ENCODE peak calls at places on chromosomes 1 and 21, in six cellular contexts. One of them, this sample, is unnamed.

GRCh38 chr1:79188371-79188770 is 181.8 kb upstream of the ADGRL4 start:
- DNase-seq in mesenchymal stem cell: peak; percentile 59
- DNase-seq in H9: no peak
- DNase-seq in IMR-90: peak; percentile 65
- DNase-seq in neuronal stem cell: no peak
- DNase-seq in H1: no peak
- DNase-seq in this sample: no peak

GRCh38 chr1:60108223-60108622 is 34.7 kb upstream of the C1orf87 start:
- DNase-seq in neuronal stem cell: no peak
- DNase-seq in H9: no peak
- DNase-seq in IMR-90: no peak
- DNase-seq in mesenchymal stem cell: peak; percentile 1
- DNase-seq in H1: no peak
- DNase-seq in this sample: no peak

GRCh38 chr1:225750420-225750819 is 27.2 kb upstream of the SRP9 start:
- DNase-seq in neuronal stem cell: no peak
- DNase-seq in H9: no peak
- DNase-seq in H1: no peak
- DNase-seq in mesenchymal stem cell: no peak
- DNase-seq in IMR-90: no peak
- DNase-seq in this sample: no peak

GRCh38 chr1:172637522-172637921 is 21.4 kb upstream of the FASLG start:
- DNase-seq in H1: no peak
- DNase-seq in neuronal stem cell: no peak
- DNase-seq in H9: no peak
- DNase-seq in mesenchymal stem cell: peak; percentile 85
- DNase-seq in IMR-90: peak; percentile 94
- DNase-seq in this sample: peak; percentile 15

GRCh38 chr1:90996742-90997413 is 25.0 kb downstream of the ZNF644 start:
- DNase-seq in IMR-90: no peak
- DNase-seq in H9: no peak
- DNase-seq in H1: no peak
- DNase-seq in mesenchymal stem cell: no peak
- DNase-seq in neuronal stem cell: no peak
- DNase-seq in this sample: no peak

GRCh38 chr1:53736290-53736689 is 2.7 kb downstream of the GLIS1 start:
- DNase-seq in neuronal stem cell: no peak
- DNase-seq in mesenchymal stem cell: no peak
- DNase-seq in IMR-90: peak; percentile 78
- DNase-seq in H1: no peak
- DNase-seq in H9: no peak
- DNase-seq in this sample: no peak

GRCh38 chr1:87766737-87767136 is 438.1 kb downstream of the LMO4 start:
- DNase-seq in H9: no peak
- DNase-seq in H1: no peak
- DNase-seq in neuronal stem cell: no peak
- DNase-seq in IMR-90: peak; percentile 48
- DNase-seq in mesenchymal stem cell: peak; percentile 16
- DNase-seq in this sample: no peak

GRCh38 chr21:31198575-31198974 is 145.5 kb downstream of the TIAM1 start:
- DNase-seq in H1: no peak
- DNase-seq in IMR-90: peak; percentile 62
- DNase-seq in mesenchymal stem cell: peak; percentile 65
- DNase-seq in H9: no peak
- DNase-seq in neuronal stem cell: peak; percentile 37
- DNase-seq in this sample: peak; percentile 49

GRCh38 chr21:42593007-42593814 is 60.2 kb upstream of the PDE9A start:
- DNase-seq in H1: peak; percentile 34
- DNase-seq in H9: peak; percentile 87
- DNase-seq in IMR-90: peak; percentile 26
- DNase-seq in mesenchymal stem cell: peak; percentile 65
- DNase-seq in neuronal stem cell: peak; percentile 59
- DNase-seq in this sample: peak; percentile 83

GRCh38 chr1:98098473-98098872 is 177.6 kb upstream of the DPYD start:
- DNase-seq in IMR-90: no peak
- DNase-seq in H1: no peak
- DNase-seq in neuronal stem cell: no peak
- DNase-seq in mesenchymal stem cell: no peak
- DNase-seq in H9: no peak
- DNase-seq in this sample: no peak

GRCh38 chr1:171653796-171654704 is 1.6 kb upstream of the MYOC start:
- DNase-seq in H9: no peak
- DNase-seq in H1: no peak
- DNase-seq in mesenchymal stem cell: peak; percentile 8
- DNase-seq in IMR-90: peak; percentile 10
- DNase-seq in neuronal stem cell: no peak
- DNase-seq in this sample: no peak

GRCh38 chr21:28823464-28823863 is 169.2 kb downstream of the LTN1 start:
- DNase-seq in mesenchymal stem cell: no peak
- DNase-seq in IMR-90: no peak
- DNase-seq in H9: no peak
- DNase-seq in neuronal stem cell: no peak
- DNase-seq in H1: no peak
- DNase-seq in this sample: no peak

GRCh38 chr21:28828981-28829380 is 163.7 kb downstream of the LTN1 start:
- DNase-seq in H1: no peak
- DNase-seq in H9: no peak
- DNase-seq in neuronal stem cell: no peak
- DNase-seq in IMR-90: no peak
- DNase-seq in mesenchymal stem cell: no peak
- DNase-seq in this sample: no peak

GRCh38 chr21:28826569-28826968 is 166.1 kb downstream of the LTN1 start:
- DNase-seq in neuronal stem cell: no peak
- DNase-seq in mesenchymal stem cell: no peak
- DNase-seq in H9: no peak
- DNase-seq in IMR-90: no peak
- DNase-seq in H1: no peak
- DNase-seq in this sample: no peak

GRCh38 chr21:28822882-28823335 is 169.8 kb downstream of the LTN1 start:
- DNase-seq in mesenchymal stem cell: no peak
- DNase-seq in IMR-90: peak; percentile 21
- DNase-seq in neuronal stem cell: no peak
- DNase-seq in H9: no peak
- DNase-seq in H1: no peak
- DNase-seq in this sample: peak; percentile 33

GRCh38 chr21:28827422-28827821 is 165.3 kb downstream of the LTN1 start:
- DNase-seq in H1: no peak
- DNase-seq in neuronal stem cell: no peak
- DNase-seq in IMR-90: peak; percentile 46
- DNase-seq in mesenchymal stem cell: peak; percentile 77
- DNase-seq in H9: no peak
- DNase-seq in this sample: no peak
- H3K9ac ChIP-seq in H1: no peak overlapping the region
- H3K9ac ChIP-seq in neuronal stem cell: no peak overlapping the region
- H3K9ac ChIP-seq in IMR-90: no peak overlapping the region
- H3K9ac ChIP-seq in mesenchymal stem cell: no peak overlapping the region
- H3K9ac ChIP-seq in H9: no peak overlapping the region
- H3K9ac ChIP-seq in this sample: no peak overlapping the region

DNA sequence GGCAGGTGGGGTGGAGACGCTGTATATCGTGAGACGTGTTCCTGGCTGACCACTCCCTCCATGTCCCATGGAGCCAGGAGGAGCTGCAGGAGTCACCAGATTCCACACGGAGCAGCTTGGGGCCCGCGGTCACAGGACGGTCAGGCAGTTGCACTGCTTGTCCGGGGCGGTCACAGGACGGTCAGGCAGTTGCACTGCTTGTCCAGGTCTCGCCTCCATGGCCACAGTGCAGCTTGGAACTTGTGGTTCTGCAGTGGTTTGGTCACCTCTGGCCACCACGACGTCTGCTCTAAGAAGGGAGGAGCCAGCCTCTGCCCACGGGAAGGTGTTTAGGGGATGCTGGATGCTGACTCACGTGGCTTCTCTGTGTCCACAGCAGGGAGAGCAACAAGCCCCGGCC is 33.0 kb downstream of the SLX9 start:
- DNase-seq in H9: no peak
- DNase-seq in IMR-90: peak; percentile 64
- DNase-seq in mesenchymal stem cell: no peak
- DNase-seq in H1: no peak
- DNase-seq in neuronal stem cell: no peak
- DNase-seq in this sample: no peak
- H2BK15ac ChIP-seq in H9: no peak overlapping the region
- H2BK15ac ChIP-seq in IMR-90: no peak overlapping the region
- H2BK15ac ChIP-seq in mesenchymal stem cell: no peak overlapping the region
- H2BK15ac ChIP-seq in H1: no peak overlapping the region
- H2BK15ac ChIP-seq in neuronal stem cell: peak overlapping the region; percentile 67
- H2BK15ac ChIP-seq in this sample: no peak overlapping the region

GRCh38 chr1:215640429-215641148 is 73.5 kb downstream of the KCTD3 start:
- DNase-seq in mesenchymal stem cell: no peak
- DNase-seq in H1: no peak
- DNase-seq in IMR-90: no peak
- DNase-seq in H9: no peak
- DNase-seq in neuronal stem cell: no peak
- DNase-seq in this sample: no peak

GRCh38 chr1:215645182-215645581 is 78.1 kb downstream of the KCTD3 start:
- DNase-seq in IMR-90: no peak
- DNase-seq in H1: no peak
- DNase-seq in H9: no peak
- DNase-seq in mesenchymal stem cell: no peak
- DNase-seq in neuronal stem cell: no peak
- DNase-seq in this sample: no peak

GRCh38 chr1:215647738-215648137 is 80.6 kb downstream of the KCTD3 start:
- DNase-seq in IMR-90: no peak
- DNase-seq in neuronal stem cell: no peak
- DNase-seq in H1: no peak
- DNase-seq in H9: no peak
- DNase-seq in mesenchymal stem cell: no peak
- DNase-seq in this sample: no peak

GRCh38 chr1:215645861-215646260 is 78.8 kb downstream of the KCTD3 start:
- DNase-seq in neuronal stem cell: no peak
- DNase-seq in H1: no peak
- DNase-seq in mesenchymal stem cell: no peak
- DNase-seq in H9: no peak
- DNase-seq in IMR-90: no peak
- DNase-seq in this sample: no peak

DNA sequence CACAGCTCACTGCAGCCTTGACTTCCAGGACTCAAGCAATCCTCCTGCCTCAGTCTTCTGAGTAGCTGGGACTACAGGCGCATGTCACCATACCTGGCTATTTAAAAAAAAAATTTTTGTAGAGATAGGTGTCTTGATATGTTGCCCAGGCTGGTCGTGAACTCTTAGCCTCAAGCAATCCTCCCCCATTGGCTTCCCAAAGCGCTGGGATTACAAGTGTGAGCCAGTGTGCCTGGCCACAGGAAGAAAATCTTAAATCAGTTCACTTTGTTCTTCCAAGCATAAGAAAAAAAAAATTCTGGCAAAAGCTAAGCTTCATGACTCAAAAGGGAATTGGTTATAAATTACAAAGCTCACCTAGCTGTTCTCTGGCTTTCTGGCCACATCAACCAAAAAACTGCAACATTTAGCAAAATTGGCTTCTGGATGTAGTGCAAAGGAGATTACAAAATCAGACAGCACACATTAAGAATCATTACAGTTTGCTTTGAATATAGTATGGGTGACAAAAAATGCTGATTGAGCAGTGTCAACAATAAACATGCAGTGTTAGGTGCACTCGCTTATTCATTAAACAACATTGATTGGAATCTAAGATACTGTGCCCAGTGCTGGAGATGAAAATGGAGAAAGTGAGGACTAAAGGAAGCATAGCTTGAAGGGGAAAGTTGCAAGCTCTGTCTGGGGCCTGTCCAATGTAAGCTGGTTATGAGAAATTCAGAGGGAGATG is 76.7 kb downstream of the KCTD3 start:
- DNase-seq in mesenchymal stem cell: no peak
- DNase-seq in IMR-90: no peak
- DNase-seq in H1: no peak
- DNase-seq in H9: no peak
- DNase-seq in neuronal stem cell: no peak
- DNase-seq in this sample: no peak
- H3K9ac ChIP-seq in mesenchymal stem cell: no peak overlapping the region
- H3K9ac ChIP-seq in IMR-90: no peak overlapping the region
- H3K9ac ChIP-seq in H1: no peak overlapping the region
- H3K9ac ChIP-seq in H9: no peak overlapping the region
- H3K9ac ChIP-seq in neuronal stem cell: no peak overlapping the region
- H3K9ac ChIP-seq in this sample: no peak overlapping the region

DNA sequence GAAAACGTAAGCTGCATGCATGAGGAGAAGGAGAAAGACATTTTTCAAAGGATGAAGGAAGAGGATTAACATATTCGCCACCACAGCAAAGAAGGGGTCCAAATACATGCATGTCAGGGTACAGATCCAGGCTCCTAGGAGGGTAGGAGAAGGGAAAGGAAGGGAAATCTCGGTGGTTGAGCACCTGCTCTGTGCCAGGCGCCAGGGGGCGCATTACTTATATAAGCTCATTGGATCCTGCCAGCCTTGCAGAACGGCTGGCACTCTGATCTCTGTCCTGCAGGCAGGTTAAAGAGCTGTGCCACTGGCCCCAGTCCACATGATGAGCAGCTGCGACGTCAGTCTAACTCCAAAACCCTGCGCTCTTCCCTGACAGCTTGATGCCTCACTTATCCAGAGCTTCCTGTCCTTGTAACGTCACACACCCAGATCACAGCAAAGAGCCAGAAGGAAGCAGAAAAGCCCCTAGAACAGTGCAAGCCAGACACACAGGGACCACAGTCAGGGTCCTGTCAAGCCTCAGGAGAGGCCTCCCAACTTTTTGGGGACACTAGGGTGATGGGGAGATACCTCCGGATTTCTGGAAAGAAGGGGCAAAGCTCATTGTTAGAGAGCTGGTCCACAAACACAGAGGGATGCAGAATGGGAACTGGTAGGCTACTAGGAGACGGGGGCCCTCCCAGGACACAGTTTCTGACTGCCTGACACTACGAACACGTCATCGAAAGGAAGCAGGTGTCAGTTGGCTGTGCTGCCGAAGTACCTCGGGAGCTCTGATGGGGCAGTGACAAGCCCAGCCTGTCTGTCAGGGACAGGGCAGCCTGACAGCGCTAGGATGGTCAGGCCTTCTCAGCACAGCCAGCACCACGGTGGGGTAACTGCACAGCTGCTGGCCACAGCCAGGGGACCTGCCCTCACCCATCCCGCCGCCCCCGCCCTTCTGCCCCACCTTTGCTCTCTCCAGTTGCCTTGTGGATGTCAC is 99.1 kb downstream of the BEND5 start:
- DNase-seq in H1: peak; percentile 29
- DNase-seq in H9: peak; percentile 79
- DNase-seq in neuronal stem cell: peak; percentile 54
- DNase-seq in IMR-90: peak; percentile 41
- DNase-seq in mesenchymal stem cell: peak; percentile 27
- DNase-seq in this sample: peak; percentile 77
- H2BK15ac ChIP-seq in H1: no peak overlapping the region
- H2BK15ac ChIP-seq in H9: no peak overlapping the region
- H2BK15ac ChIP-seq in neuronal stem cell: no peak overlapping the region
- H2BK15ac ChIP-seq in IMR-90: no peak overlapping the region
- H2BK15ac ChIP-seq in mesenchymal stem cell: no peak overlapping the region
- H2BK15ac ChIP-seq in this sample: no peak overlapping the region

GRCh38 chr21:36928960-36929359 is 37.5 kb downstream of the HLCS start:
- DNase-seq in H1: no peak
- DNase-seq in mesenchymal stem cell: no peak
- DNase-seq in IMR-90: no peak
- DNase-seq in H9: no peak
- DNase-seq in neuronal stem cell: no peak
- DNase-seq in this sample: no peak
- H3K9ac ChIP-seq in H1: peak overlapping the region; percentile 39
- H3K9ac ChIP-seq in mesenchymal stem cell: no peak overlapping the region
- H3K9ac ChIP-seq in IMR-90: no peak overlapping the region
- H3K9ac ChIP-seq in H9: no peak overlapping the region
- H3K9ac ChIP-seq in neuronal stem cell: peak overlapping the region; percentile 13
- H3K9ac ChIP-seq in this sample: no peak overlapping the region

This sample was measured in mesendoderm.